ENCODE peak calls at places on chromosomes 5 and 9, in six cellular contexts. N, Y, S, F, Q and B are unnamed samples.

GRCh38 chr9:110109331-110110110 is 98.4 kb downstream of the C9orf152 start:
- DNase-seq in N (no peak), Y (no peak), S (no peak), F (no peak), Q (peak), B (no peak)

GRCh38 chr5:24630925-24631324 is 13.9 kb downstream of the CDH10 start:
- DNase-seq in N (no peak), Y (no peak), S (no peak), F (no peak), Q (no peak), B (no peak)

GRCh38 chr9:17987174-17987573 is 408.3 kb downstream of the SH3GL2 start:
- DNase-seq in N (no peak), Y (no peak), S (no peak), F (no peak), Q (no peak), B (no peak)

GRCh38 chr5:154860123-154860522 is 1.7 kb downstream of the CNOT8 start:
- DNase-seq in N (no peak), Y (no peak), S (peak), F (no peak), Q (peak), B (no peak)

GRCh38 chr5:103519550-103519949 is 43.0 kb downstream of the NUDT12 start:
- DNase-seq in N (no peak), Y (no peak), S (no peak), F (peak), Q (peak), B (no peak)

GRCh38 chr5:136249678-136250266 is 56.8 kb upstream of the SMIM32 start:
- DNase-seq in N (no peak), Y (peak), S (peak), F (peak), Q (peak), B (no peak)

GRCh38 chr9:89878003-89878411 is 273.2 kb downstream of the GADD45G start:
- DNase-seq in N (peak), Y (peak), S (no peak), F (no peak), Q (no peak), B (no peak)

GRCh38 chr5:124000558-124000957 is 488.6 kb downstream of the CSNK1G3 start:
- DNase-seq in N (no peak), Y (no peak), S (no peak), F (no peak), Q (no peak), B (no peak)

GRCh38 chr5:2750026-2750757 is 1.3 kb downstream of the IRX2 start:
- DNase-seq in N (peak), Y (no peak), S (no peak), F (no peak), Q (no peak), B (no peak)

GRCh38 chr5:109916481-109917153 is 226.9 kb downstream of the MAN2A1 start:
- DNase-seq in N (no peak), Y (no peak), S (no peak), F (no peak), Q (no peak), B (no peak)

GRCh38 chr9:123364241-123364824 is 8.3 kb downstream of the CRB2 start:
- DNase-seq in N (no peak), Y (no peak), S (no peak), F (no peak), Q (peak), B (no peak)

GRCh38 chr5:92364986-92365550 is 982.0 kb upstream of the ARRDC3 start:
- DNase-seq in N (no peak), Y (no peak), S (peak), F (no peak), Q (peak), B (no peak)

GRCh38 chr9:93124793-93125192 is 9.3 kb downstream of the NINJ1 start:
- DNase-seq in N (peak), Y (peak), S (peak), F (no peak), Q (no peak), B (no peak)

GRCh38 chr5:73818357-73818756 is 192.4 kb downstream of the ARHGEF28 start:
- DNase-seq in N (no peak), Y (no peak), S (no peak), F (no peak), Q (no peak), B (no peak)

GRCh38 chr9:88233091-88233490 is 94.8 kb upstream of the SPATA31C2 start:
- DNase-seq in N (no peak), Y (no peak), S (no peak), F (no peak), Q (no peak), B (no peak)

GRCh38 chr5:136032564-136032963 is 3.8 kb downstream of the TGFBI start:
- DNase-seq in N (peak), Y (no peak), S (peak), F (no peak), Q (peak), B (no peak)

GRCh38 chr5:135623186-135623715 is 44.5 kb upstream of the CXCL14 start:
- DNase-seq in N (no peak), Y (no peak), S (no peak), F (no peak), Q (no peak), B (no peak)

GRCh38 chr9:76162751-76163500 is 231.3 kb downstream of the RFK start:
- DNase-seq in N (no peak), Y (no peak), S (peak), F (no peak), Q (peak), B (no peak)

GRCh38 chr5:76742586-76742985 is 26.7 kb downstream of the F2R start:
- DNase-seq in N (no peak), Y (no peak), S (no peak), F (no peak), Q (peak), B (no peak)

GRCh38 chr5:172488221-172488620 is 33.9 kb upstream of the SH3PXD2B start:
- DNase-seq in N (peak), Y (no peak), S (no peak), F (no peak), Q (no peak), B (no peak)

GRCh38 chr9:13555516-13555915 is 276.0 kb upstream of the MPDZ start:
- DNase-seq in N (no peak), Y (no peak), S (no peak), F (no peak), Q (no peak), B (no peak)

GRCh38 chr5:42870882-42871418 is 59.3 kb upstream of the SELENOP start:
- DNase-seq in N (no peak), Y (no peak), S (no peak), F (no peak), Q (no peak), B (no peak)